ENCODE peak calls at places on chromosomes 2 and 18, in five cellular contexts. One of them, this sample, is unnamed.

GRCh38 chr2:201406077-201406662 is 45.1 kb downstream of the TRAK2 start:
- DNase-seq in HFFc6: peak; percentile 68
- DNase-seq in heart left ventricle: no peak
- DNase-seq in nephron progenitor cell: no peak
- DNase-seq in BJ: peak; percentile 78
- DNase-seq in this sample: peak; percentile 14

GRCh38 chr2:71603851-71604708 is 150.7 kb downstream of the DYSF start:
- DNase-seq in HFFc6: no peak
- DNase-seq in heart left ventricle: no peak
- DNase-seq in nephron progenitor cell: peak; percentile 10
- DNase-seq in BJ: no peak
- DNase-seq in this sample: peak; percentile 1

GRCh38 chr2:239961662-239962220 is 63.4 kb downstream of the NDUFA10 start:
- DNase-seq in HFFc6: no peak
- DNase-seq in heart left ventricle: no peak
- DNase-seq in nephron progenitor cell: no peak
- DNase-seq in BJ: no peak
- DNase-seq in this sample: no peak

GRCh38 chr2:232887171-232887850 is 17.2 kb downstream of the SNORC start:
- DNase-seq in HFFc6: no peak
- DNase-seq in heart left ventricle: no peak
- DNase-seq in nephron progenitor cell: no peak
- DNase-seq in BJ: no peak
- DNase-seq in this sample: no peak

GRCh38 chr2:46171441-46171953 is 125.7 kb upstream of the EPAS1 start:
- DNase-seq in HFFc6: peak; percentile 91
- DNase-seq in heart left ventricle: no peak
- DNase-seq in nephron progenitor cell: no peak
- DNase-seq in BJ: peak; percentile 65
- DNase-seq in this sample: no peak

GRCh38 chr2:219399716-219400478 is 12.2 kb upstream of the DNPEP start:
- DNase-seq in HFFc6: no peak
- DNase-seq in heart left ventricle: no peak
- DNase-seq in nephron progenitor cell: no peak
- DNase-seq in BJ: no peak
- DNase-seq in this sample: no peak

GRCh38 chr2:128270306-128271185 is 48.1 kb downstream of the HS6ST1 start:
- DNase-seq in HFFc6: no peak
- DNase-seq in heart left ventricle: no peak
- DNase-seq in nephron progenitor cell: no peak
- DNase-seq in BJ: no peak
- DNase-seq in this sample: no peak

GRCh38 chr2:46549159-46549902 is 70.0 kb downstream of the TMEM247 start:
- DNase-seq in HFFc6: no peak
- DNase-seq in heart left ventricle: no peak
- DNase-seq in nephron progenitor cell: no peak
- DNase-seq in BJ: no peak
- DNase-seq in this sample: peak; percentile 55

GRCh38 chr2:146844226-146844990 is 1000.4 kb upstream of the ACVR2A start:
- DNase-seq in HFFc6: no peak
- DNase-seq in heart left ventricle: no peak
- DNase-seq in nephron progenitor cell: no peak
- DNase-seq in BJ: no peak
- DNase-seq in this sample: no peak

GRCh38 chr2:126317797-126318431 is 338.0 kb upstream of the GYPC start:
- DNase-seq in HFFc6: no peak
- DNase-seq in heart left ventricle: no peak
- DNase-seq in nephron progenitor cell: no peak
- DNase-seq in BJ: no peak
- DNase-seq in this sample: no peak

GRCh38 chr2:222297600-222297935 is 1.2 kb downstream of the PAX3 start:
- DNase-seq in HFFc6: no peak
- DNase-seq in heart left ventricle: no peak
- DNase-seq in nephron progenitor cell: no peak
- DNase-seq in BJ: no peak
- DNase-seq in this sample: no peak

GRCh38 chr2:31558401-31559295 is 22.1 kb downstream of the SRD5A2 start:
- DNase-seq in HFFc6: peak; percentile 22
- DNase-seq in heart left ventricle: no peak
- DNase-seq in nephron progenitor cell: no peak
- DNase-seq in BJ: peak; percentile 19
- DNase-seq in this sample: peak; percentile 68

GRCh38 chr18:68703326-68703725 is 11.6 kb downstream of the TMX3 start:
- DNase-seq in HFFc6: no peak
- DNase-seq in heart left ventricle: no peak
- DNase-seq in nephron progenitor cell: no peak
- DNase-seq in BJ: no peak
- DNase-seq in this sample: no peak

GRCh38 chr18:1392046-1392445 is 487.4 kb downstream of the ADCYAP1 start:
- DNase-seq in HFFc6: no peak
- DNase-seq in heart left ventricle: no peak
- DNase-seq in nephron progenitor cell: no peak
- DNase-seq in BJ: no peak
- DNase-seq in this sample: no peak

GRCh38 chr2:37575780-37576179 is 95.7 kb downstream of the CDC42EP3 start:
- DNase-seq in HFFc6: no peak
- DNase-seq in heart left ventricle: no peak
- DNase-seq in nephron progenitor cell: no peak
- DNase-seq in BJ: no peak
- DNase-seq in this sample: no peak

DNA sequence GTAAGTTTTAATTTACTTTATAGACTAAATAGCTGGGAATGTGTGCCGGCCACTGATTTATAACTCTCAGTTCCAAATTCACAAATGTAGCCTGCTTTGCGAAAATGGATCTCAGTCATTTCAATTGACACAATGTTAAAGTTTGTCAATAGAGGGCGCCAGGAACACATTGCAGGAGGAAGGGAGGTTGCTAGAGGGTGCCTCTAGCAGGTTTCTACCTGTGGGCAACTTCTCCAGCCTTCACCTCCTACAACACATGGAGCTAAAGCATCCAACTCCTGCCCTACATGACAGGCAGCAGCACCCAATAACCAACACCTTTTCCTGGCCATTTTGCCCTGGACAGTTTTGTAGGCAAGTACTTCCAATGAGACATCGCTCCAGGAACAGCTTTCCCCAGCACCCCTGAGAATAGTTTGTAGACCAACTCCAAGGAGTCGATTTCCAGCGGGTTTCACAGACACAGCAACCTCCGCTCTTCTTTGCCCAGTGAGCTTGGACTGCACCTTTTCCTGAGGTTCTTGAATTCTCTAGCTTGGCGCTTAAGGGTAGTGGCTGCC is 784.8 kb upstream of the CDH2 start:
- DNase-seq in HFFc6: peak; percentile 9
- DNase-seq in heart left ventricle: no peak
- DNase-seq in nephron progenitor cell: peak; percentile 26
- DNase-seq in BJ: no peak
- DNase-seq in this sample: no peak
- TF ChIP-seq CTCF in HFFc6: peak; percentile 78
- TF ChIP-seq CTCF in heart left ventricle: peak; percentile 62
- TF ChIP-seq CTCF in nephron progenitor cell: peak; percentile 67
- TF ChIP-seq CTCF in BJ: peak; percentile 65
- TF ChIP-seq CTCF in this sample: no peak

DNA sequence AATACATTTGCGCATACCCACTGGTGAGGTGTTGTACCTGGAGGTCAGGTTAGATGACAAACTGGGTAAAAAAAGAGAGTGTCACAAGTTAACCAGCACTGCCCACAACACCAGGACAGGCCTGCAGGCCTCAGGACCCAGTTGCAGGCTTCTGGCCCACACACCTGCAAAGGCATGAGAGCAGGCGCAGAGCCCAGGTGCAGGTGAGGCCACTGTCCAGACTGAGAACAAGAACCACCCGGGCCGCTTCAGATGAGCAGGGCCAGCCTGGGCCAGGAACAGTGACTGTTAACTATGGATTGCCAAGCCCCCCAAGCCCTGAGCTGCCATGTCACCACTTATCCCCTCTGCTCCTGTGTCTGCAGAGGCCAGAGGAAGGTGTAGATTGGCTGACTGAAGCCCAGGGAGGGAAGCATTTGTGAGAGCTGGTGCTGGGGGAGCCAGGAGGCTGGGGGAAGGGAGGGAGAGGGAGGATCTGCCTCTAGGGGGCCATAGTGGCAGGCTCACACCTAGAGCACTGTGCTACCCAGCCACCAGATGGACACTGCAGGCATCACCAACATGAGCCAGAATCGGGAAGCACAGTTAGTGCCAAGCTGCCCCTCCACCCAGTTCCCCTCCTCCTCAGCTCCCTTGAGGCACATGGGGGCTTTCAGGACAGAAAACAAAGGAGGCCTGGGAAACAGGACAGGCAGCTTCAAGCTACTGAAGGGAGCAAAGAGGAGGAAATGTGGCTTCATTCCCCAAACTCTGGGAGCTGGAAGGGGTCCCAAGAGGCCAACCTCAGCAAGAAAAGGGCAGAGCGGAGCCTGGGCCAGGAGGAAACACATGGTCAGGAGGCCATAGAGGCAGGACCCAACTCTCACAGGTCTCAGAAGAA is 35.4 kb downstream of the SFXN5 start:
- DNase-seq in HFFc6: no peak
- DNase-seq in heart left ventricle: no peak
- DNase-seq in nephron progenitor cell: no peak
- DNase-seq in BJ: no peak
- DNase-seq in this sample: no peak
- TF ChIP-seq CTCF in HFFc6: peak; percentile 37
- TF ChIP-seq CTCF in heart left ventricle: no peak
- TF ChIP-seq CTCF in nephron progenitor cell: no peak
- TF ChIP-seq CTCF in BJ: peak; percentile 7
- TF ChIP-seq CTCF in this sample: no peak

GRCh38 chr18:33751613-33752221 is 173.7 kb downstream of the ASXL3 start:
- DNase-seq in HFFc6: no peak
- DNase-seq in heart left ventricle: no peak
- DNase-seq in nephron progenitor cell: no peak
- DNase-seq in BJ: no peak
- DNase-seq in this sample: no peak
- TF ChIP-seq CTCF in HFFc6: peak; percentile 70
- TF ChIP-seq CTCF in heart left ventricle: peak; percentile 56
- TF ChIP-seq CTCF in nephron progenitor cell: peak; percentile 63
- TF ChIP-seq CTCF in BJ: peak; percentile 47
- TF ChIP-seq CTCF in this sample: no peak

GRCh38 chr2:171979103-171979502 is 20.6 kb upstream of the METAP1D start:
- DNase-seq in HFFc6: no peak
- DNase-seq in heart left ventricle: no peak
- DNase-seq in nephron progenitor cell: no peak
- DNase-seq in BJ: no peak
- DNase-seq in this sample: no peak
- TF ChIP-seq CTCF in HFFc6: no peak
- TF ChIP-seq CTCF in heart left ventricle: no peak
- TF ChIP-seq CTCF in nephron progenitor cell: no peak
- TF ChIP-seq CTCF in BJ: no peak
- TF ChIP-seq CTCF in this sample: no peak

GRCh38 chr2:17996978-17997377 is 118.5 kb downstream of the KCNS3 start:
- DNase-seq in HFFc6: no peak
- DNase-seq in heart left ventricle: no peak
- DNase-seq in nephron progenitor cell: no peak
- DNase-seq in BJ: no peak
- DNase-seq in this sample: no peak

DNA sequence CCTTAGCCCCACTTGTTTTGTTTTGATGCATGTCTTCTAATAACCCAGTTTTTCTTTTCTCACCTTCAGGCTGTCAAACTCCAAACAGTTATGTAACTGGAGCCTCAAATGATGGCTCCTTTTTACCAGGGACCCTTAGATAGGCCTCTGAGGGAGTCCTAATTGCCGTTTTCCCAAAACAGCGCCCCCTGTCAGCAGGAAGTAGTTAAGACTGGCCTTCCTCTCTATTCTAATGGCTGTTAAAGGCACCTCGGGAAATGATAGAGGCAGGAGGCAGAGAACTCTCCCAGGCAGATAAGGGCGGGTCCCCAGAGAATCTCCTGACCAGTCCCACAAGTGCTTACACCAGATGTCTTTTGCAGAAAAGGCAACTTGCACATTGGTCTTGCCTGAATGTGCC is 123.2 kb downstream of the KCNS3 start:
- DNase-seq in HFFc6: no peak
- DNase-seq in heart left ventricle: no peak
- DNase-seq in nephron progenitor cell: no peak
- DNase-seq in BJ: no peak
- DNase-seq in this sample: no peak
- TF ChIP-seq CTCF in HFFc6: peak; percentile 43
- TF ChIP-seq CTCF in heart left ventricle: no peak
- TF ChIP-seq CTCF in nephron progenitor cell: no peak
- TF ChIP-seq CTCF in BJ: peak; percentile 11
- TF ChIP-seq CTCF in this sample: no peak

DNA sequence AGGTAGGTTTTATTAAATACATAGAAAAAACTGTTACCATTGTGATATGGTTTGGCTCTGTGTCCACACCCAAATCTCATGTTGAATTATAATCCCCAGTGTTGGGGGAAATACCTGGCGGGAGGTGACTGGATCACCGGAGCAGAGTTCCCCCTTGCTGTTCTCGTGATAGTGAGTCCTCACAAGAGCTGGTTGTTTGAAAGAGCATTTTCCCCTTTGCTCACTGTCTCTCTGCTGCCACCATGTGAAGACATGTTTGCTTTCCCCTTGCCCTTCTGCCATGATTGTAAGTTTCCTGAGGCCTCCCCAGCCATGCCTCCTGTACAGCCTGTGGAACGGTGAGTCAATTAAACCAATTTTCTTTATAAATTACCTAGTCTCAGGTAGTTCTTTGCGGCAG is 352.7 kb upstream of the SLC39A10 start:
- DNase-seq in HFFc6: no peak
- DNase-seq in heart left ventricle: no peak
- DNase-seq in nephron progenitor cell: no peak
- DNase-seq in BJ: no peak
- DNase-seq in this sample: no peak
- TF ChIP-seq CTCF in HFFc6: peak; percentile 26
- TF ChIP-seq CTCF in heart left ventricle: no peak
- TF ChIP-seq CTCF in nephron progenitor cell: no peak
- TF ChIP-seq CTCF in BJ: peak; percentile 8
- TF ChIP-seq CTCF in this sample: no peak

GRCh38 chr18:23095463-23095862 is 39.8 kb upstream of the CABLES1 start:
- DNase-seq in HFFc6: no peak
- DNase-seq in heart left ventricle: no peak
- DNase-seq in nephron progenitor cell: no peak
- DNase-seq in BJ: no peak
- DNase-seq in this sample: no peak
- TF ChIP-seq CTCF in HFFc6: peak; percentile 36
- TF ChIP-seq CTCF in heart left ventricle: no peak
- TF ChIP-seq CTCF in nephron progenitor cell: no peak
- TF ChIP-seq CTCF in BJ: no peak
- TF ChIP-seq CTCF in this sample: no peak

DNA sequence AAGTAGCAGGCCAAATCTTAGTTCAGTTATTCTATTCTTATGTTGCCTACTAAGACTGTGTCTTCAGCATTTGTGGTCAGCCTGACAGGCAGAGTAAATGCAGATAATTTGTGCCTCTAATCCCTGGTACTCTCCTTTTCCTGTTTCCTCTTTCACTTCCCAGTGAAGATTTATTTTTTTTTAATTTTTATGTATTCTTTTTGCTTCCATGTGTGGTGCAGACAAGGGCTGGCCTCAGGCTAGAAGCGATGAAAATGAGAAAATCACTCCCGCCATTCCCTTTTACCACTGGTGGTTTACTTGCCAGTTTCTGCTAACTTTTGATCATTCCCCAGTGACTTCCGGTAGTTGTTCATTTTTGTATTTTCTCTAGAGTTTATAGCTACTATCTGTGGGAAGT is 30.9 kb downstream of the DSEL start:
- DNase-seq in HFFc6: no peak
- DNase-seq in heart left ventricle: no peak
- DNase-seq in nephron progenitor cell: no peak
- DNase-seq in BJ: no peak
- DNase-seq in this sample: no peak
- TF ChIP-seq CTCF in HFFc6: no peak
- TF ChIP-seq CTCF in heart left ventricle: no peak
- TF ChIP-seq CTCF in nephron progenitor cell: no peak
- TF ChIP-seq CTCF in BJ: no peak
- TF ChIP-seq CTCF in this sample: no peak

This sample was measured in gastrocnemius medialis.